ENCODE peak calls at places on chromosome 18, in ten cellular contexts. G is right cardiac atrium; M is SJSA1; J is kidney; X is psoas muscle; E is CD8-positive, alpha-beta T cell; Y is CD4-positive, alpha-beta memory T cell; B is right lobe of liver; L is stomach; T is WERI-Rb-1. H is an unnamed sample. For H3K9me3, the result is how much of the 10 kb centered on the place peaks cover.

GRCh38 chr18:41569867-41570266 is 385.2 kb upstream of the PIK3C3 start:
- DNase-seq in T (no peak), B (no peak), G (no peak), L (no peak), E (no peak), X (no peak), J (no peak), M (no peak), Y (no peak), H (no peak)

GRCh38 chr18:49101230-49101629 is 150.5 kb upstream of the SMAD7 start:
- DNase-seq in Y (no peak), T (no peak), E (no peak), L (no peak), M (no peak), X (no peak), G (no peak), J (no peak), B (no peak), H (no peak)

GRCh38 chr18:24368749-24369148 is 28.9 kb downstream of the OSBPL1A start:
- DNase-seq in Y (no peak), B (no peak), J (no peak), L (no peak), G (no peak), E (no peak), X (no peak), T (no peak), M (peak), H (no peak)

GRCh38 chr18:45059695-45060094 is 379.0 kb downstream of the SETBP1 start:
- DNase-seq in J (no peak), T (no peak), E (no peak), L (no peak), X (no peak), G (no peak), M (no peak), B (no peak), Y (no peak), H (no peak)

GRCh38 chr18:58218111-58218510 is 174.1 kb downstream of the NEDD4L start:
- DNase-seq in J (no peak), T (no peak), Y (no peak), B (no peak), X (no peak), M (no peak), G (no peak), E (no peak), L (no peak), H (no peak)

GRCh38 chr18:35451032-35451431 is 46.7 kb downstream of the INO80C start:
- DNase-seq in L (no peak), G (no peak), E (no peak), B (no peak), Y (no peak), T (no peak), J (no peak), M (no peak), X (no peak), H (no peak)

GRCh38 chr18:29501952-29502351 is 1325.0 kb upstream of the CDH2 start:
- DNase-seq in G (no peak), J (no peak), M (no peak), B (no peak), Y (no peak), T (no peak), E (no peak), X (no peak), L (no peak), H (no peak)

GRCh38 chr18:23580677-23581367 is 5.5 kb downstream of the NPC1 start:
- DNase-seq in G (no peak), Y (no peak), X (no peak), L (peak), T (no peak), J (no peak), M (peak), B (no peak), E (no peak), H (no peak)

GRCh38 chr18:29174891-29175290 is 998.0 kb upstream of the CDH2 start:
- DNase-seq in G (no peak), L (no peak), Y (no peak), T (peak), M (no peak), J (no peak), X (no peak), B (no peak), E (no peak), H (no peak)

GRCh38 chr18:34957119-34957863 is 83.9 kb upstream of the MAPRE2 start:
- DNase-seq in G (no peak), T (no peak), Y (no peak), E (no peak), L (no peak), B (no peak), J (no peak), X (no peak), M (peak), H (no peak)

GRCh38 chr18:35619468-35619867 is 37.9 kb downstream of the GALNT1 start:
- DNase-seq in X (no peak), E (no peak), Y (no peak), B (no peak), L (no peak), M (no peak), J (no peak), T (no peak), G (peak), H (no peak)

GRCh38 chr18:65279668-65280305 is 471.0 kb upstream of the CDH7 start:
- DNase-seq in E (no peak), J (no peak), G (no peak), Y (no peak), T (no peak), B (no peak), M (no peak), L (no peak), X (no peak), H (no peak)

GRCh38 chr18:923144-923543 is 18.5 kb downstream of the ADCYAP1 start:
- DNase-seq in Y (no peak), T (no peak), G (no peak), X (no peak), M (no peak), J (no peak), E (no peak), B (no peak), L (no peak), H (no peak)

GRCh38 chr18:35182151-35182550 is 58.7 kb upstream of the ZNF397 start:
- DNase-seq in B (no peak), T (no peak), J (no peak), M (no peak), E (no peak), L (no peak), Y (no peak), G (no peak), X (no peak), H (no peak)

GRCh38 chr18:7482342-7482741 is 84.8 kb upstream of the PTPRM start:
- DNase-seq in Y (no peak), M (no peak), L (no peak), G (no peak), E (no peak), T (no peak), X (no peak), B (no peak), J (no peak), H (no peak)

GRCh38 chr18:28003451-28003850 is 173.5 kb downstream of the CDH2 start:
- DNase-seq in E (no peak), Y (no peak), G (no peak), B (no peak), T (no peak), M (no peak), L (no peak), J (no peak), X (no peak), H (no peak)

GRCh38 chr18:78781601-78781960 is 198.0 kb upstream of the SALL3 start:
- DNase-seq in T (no peak), X (no peak), M (no peak), B (no peak), Y (no peak), J (no peak), E (no peak), L (peak), G (no peak), H (no peak)

GRCh38 chr18:72674710-72675109 is 130.6 kb upstream of the CBLN2 start:
- DNase-seq in G (no peak), B (no peak), L (no peak), E (no peak), X (no peak), J (no peak), M (no peak), Y (no peak), T (peak), H (no peak)

GRCh38 chr18:12659904-12660605 is 2.1 kb upstream of the SPIRE1 start:
- DNase-seq in B (no peak), X (no peak), T (peak), M (peak), J (no peak), L (peak), Y (peak), G (no peak), E (peak), H (no peak)

GRCh38 chr18:47999801-48000248 is 69.4 kb upstream of the SMAD2 start:
- DNase-seq in J (no peak), X (no peak), M (no peak), T (no peak), G (no peak), L (no peak), Y (no peak), B (no peak), E (no peak), H (no peak)

GRCh38 chr18:62452280-62452824 is 70.5 kb upstream of the ZCCHC2 start:
- DNase-seq in J (no peak), X (peak), L (no peak), B (peak), T (no peak), Y (no peak), M (no peak), E (no peak), G (no peak), H (peak)

GRCh38 chr18:49907346-49907929 is 94.1 kb upstream of the ACAA2 start:
- DNase-seq in B (no peak), M (no peak), L (no peak), Y (no peak), E (no peak), J (no peak), G (no peak), X (no peak), T (no peak), H (no peak)

GRCh38 chr18:70620837-70621612 is 332.2 kb downstream of the SOCS6 start:
- DNase-seq in G (no peak), B (no peak), T (no peak), Y (no peak), E (no peak), X (no peak), L (no peak), M (no peak), J (no peak), H (no peak)

GRCh38 chr18:39149211-39149806 is 1583.7 kb upstream of the CELF4 start:
- DNase-seq in L (no peak), Y (no peak), B (no peak), G (no peak), M (no peak), T (no peak), J (no peak), E (no peak), X (no peak), H (no peak)

GRCh38 chr18:62523631-62524442 is 1.0 kb downstream of the ZCCHC2 start:
- DNase-seq in J (peak), T (peak), G (peak), X (peak), E (peak), B (peak), M (peak), L (peak), Y (peak), H (peak)

GRCh38 chr18:57784034-57784815 is 18.9 kb downstream of the ATP8B1 start:
- DNase-seq in Y (no peak), B (no peak), X (no peak), M (no peak), G (no peak), E (no peak), J (peak), L (no peak), T (no peak), H (no peak)

GRCh38 chr18:63284861-63285260 is 34.7 kb downstream of the BCL2 start:
- DNase-seq in E (no peak), B (no peak), L (no peak), T (no peak), G (peak), X (no peak), M (no peak), J (no peak), Y (no peak), H (no peak)

GRCh38 chr18:48994044-48994651 is 43.4 kb upstream of the SMAD7 start:
- DNase-seq in T (no peak), J (peak), B (no peak), E (no peak), G (peak), M (peak), L (no peak), Y (no peak), X (peak), H (peak)

GRCh38 chr18:433960-434359 is 66.5 kb downstream of the COLEC12 start:
- DNase-seq in B (no peak), E (no peak), M (no peak), Y (no peak), J (no peak), G (no peak), L (no peak), X (no peak), T (no peak), H (no peak)

GRCh38 chr18:70598406-70598805 is 309.6 kb downstream of the SOCS6 start:
- DNase-seq in M (no peak), G (no peak), E (no peak), L (no peak), Y (no peak), X (no peak), B (no peak), J (no peak), T (no peak), H (no peak)

GRCh38 chr18:78754311-78755043 is 225.1 kb upstream of the SALL3 start:
- DNase-seq in L (peak), M (peak), G (no peak), B (no peak), J (no peak), Y (no peak), E (no peak), X (no peak), T (peak), H (no peak)

GRCh38 chr18:41513438-41513837 is 441.6 kb upstream of the PIK3C3 start:
- DNase-seq in M (no peak), G (no peak), E (no peak), Y (no peak), X (no peak), L (no peak), B (no peak), T (no peak), J (no peak), H (no peak)

GRCh38 chr18:79972720-79973119 is 8.3 kb downstream of the HSBP1L1 start:
- DNase-seq in Y (no peak), T (no peak), L (no peak), B (no peak), J (no peak), E (no peak), G (no peak), M (no peak), X (no peak), H (no peak)
- H3K4me3 ChIP-seq in Y (no peak), T (no peak), L (no peak), B (no peak), J (no peak), E (no peak), G (no peak), M (no peak), X (no peak), H (no peak)

DNA sequence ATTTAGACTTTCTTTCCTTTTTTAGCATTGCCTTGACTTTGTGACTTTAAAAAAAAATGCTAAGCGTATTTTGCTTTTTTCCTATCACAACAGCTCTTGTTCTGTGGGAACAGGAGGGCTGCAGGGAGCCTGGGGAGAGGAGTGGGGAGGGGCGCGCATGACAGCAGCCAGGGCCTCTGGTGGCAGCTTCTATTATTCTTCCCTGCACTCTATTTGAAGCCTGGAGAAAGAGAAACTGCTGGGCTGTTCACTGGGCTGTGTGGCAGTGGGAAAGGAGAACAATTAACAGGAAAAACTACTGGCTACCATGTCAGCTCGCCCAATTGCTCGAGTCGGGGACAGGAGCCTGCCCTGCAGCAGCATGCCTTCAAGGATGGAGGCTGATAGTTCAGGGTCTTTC is 119.0 kb upstream of the ZBTB14 start:
- DNase-seq in E (no peak), Y (no peak), M (no peak), T (no peak), J (no peak), X (no peak), G (no peak), L (no peak), B (no peak), H (no peak)
- H3K9me3 ChIP-seq in E (under half), Y (under half), M (under half), T (under half), J (under half), X (under half), G (under half), L (under half), B (under half), H (under half)

GRCh38 chr18:3251963-3252277 is 4.3 kb downstream of the MYL12A start:
- DNase-seq in L (no peak), T (no peak), E (no peak), M (no peak), G (no peak), X (no peak), J (no peak), Y (no peak), B (no peak), H (no peak)
- H3K27ac ChIP-seq in L (peak), T (no peak), E (peak), M (peak), G (peak), X (peak), J (peak), Y (peak), B (no peak), H (peak)

GRCh38 chr18:36719630-36720029 is 109.2 kb downstream of the TPGS2 start:
- DNase-seq in G (no peak), X (no peak), L (no peak), J (no peak), Y (no peak), M (no peak), E (no peak), T (no peak), B (no peak), H (no peak)

GRCh38 chr18:36729197-36729596 is 99.6 kb downstream of the TPGS2 start:
- DNase-seq in Y (no peak), T (no peak), B (no peak), G (no peak), E (no peak), X (no peak), L (no peak), M (no peak), J (no peak), H (no peak)

GRCh38 chr18:36724591-36725001 is 104.2 kb downstream of the TPGS2 start:
- DNase-seq in T (no peak), X (no peak), E (no peak), J (no peak), M (no peak), G (peak), Y (no peak), B (no peak), L (no peak), H (peak)

GRCh38 chr18:36728345-36728744 is 100.5 kb downstream of the TPGS2 start:
- DNase-seq in T (no peak), Y (no peak), J (no peak), M (no peak), L (no peak), E (no peak), G (no peak), X (no peak), B (no peak), H (no peak)

GRCh38 chr18:36724169-36724568 is 104.6 kb downstream of the TPGS2 start:
- DNase-seq in G (no peak), B (no peak), E (no peak), L (no peak), J (no peak), X (no peak), Y (no peak), T (no peak), M (no peak), H (no peak)
- H3K4me3 ChIP-seq in G (no peak), B (no peak), E (no peak), L (no peak), J (no peak), X (peak), Y (no peak), T (no peak), M (no peak), H (no peak)

GRCh38 chr18:79888016-79888415 is 63.4 kb downstream of the SLC66A2 start:
- DNase-seq in B (no peak), G (no peak), E (no peak), Y (no peak), X (no peak), M (peak), L (no peak), T (no peak), J (peak), H (no peak)

GRCh38 chr18:79890638-79891037 is 60.8 kb downstream of the SLC66A2 start:
- DNase-seq in X (no peak), G (no peak), Y (no peak), E (no peak), L (no peak), M (no peak), J (no peak), T (no peak), B (no peak), H (no peak)

GRCh38 chr18:79887181-79888000 is 64.1 kb downstream of the SLC66A2 start:
- DNase-seq in M (peak), L (no peak), G (no peak), X (no peak), J (peak), B (no peak), Y (no peak), T (no peak), E (no peak), H (no peak)

GRCh38 chr18:79884963-79885728 is 66.3 kb downstream of the SLC66A2 start:
- DNase-seq in B (no peak), L (no peak), T (no peak), E (no peak), J (peak), Y (no peak), G (no peak), X (peak), M (no peak), H (peak)

GRCh38 chr18:79889569-79889968 is 61.9 kb downstream of the SLC66A2 start:
- DNase-seq in Y (no peak), X (no peak), E (no peak), G (no peak), J (no peak), T (no peak), M (peak), L (no peak), B (no peak), H (peak)
- H3K9me3 ChIP-seq in Y (under half), X (under half), E (under half), G (under half), J (under half), T (under half), M (under half), L (half or more), B (under half), H (under half)